ENCODE peak calls at places on chromosomes 6 and 20, in five cellular contexts. One of them, this sample, is unnamed.

GRCh38 chr6:166381733-166382499 is 824 bp downstream of the MPC1 start:
- DNase-seq in stimulated activated CD4-positive, alpha-beta T cell treated with anti-CD3 and anti-CD28 coated beads, Interleukin-1b, Interleukin-23, amount 100 ng/mL, for 24 hours: peak; percentile 46
- DNase-seq in neural progenitor cell: peak; percentile 73
- DNase-seq in gastrocnemius medialis: peak; percentile 72
- DNase-seq in activated CD8-positive, alpha-beta memory T cell treated with anti-CD3 and anti-CD28 coated beads for 4 hours: peak; percentile 31
- DNase-seq in this sample: peak; percentile 45

GRCh38 chr6:23365732-23366131 is 760.3 kb upstream of the NRSN1 start:
- DNase-seq in neural progenitor cell: no peak
- DNase-seq in stimulated activated CD4-positive, alpha-beta T cell treated with anti-CD3 and anti-CD28 coated beads, Interleukin-1b, Interleukin-23, amount 100 ng/mL, for 24 hours: no peak
- DNase-seq in activated CD8-positive, alpha-beta memory T cell treated with anti-CD3 and anti-CD28 coated beads for 4 hours: no peak
- DNase-seq in gastrocnemius medialis: no peak
- DNase-seq in this sample: no peak

GRCh38 chr20:23889775-23890187 is 10.2 kb upstream of the CST5 start:
- DNase-seq in neural progenitor cell: peak; percentile 78
- DNase-seq in stimulated activated CD4-positive, alpha-beta T cell treated with anti-CD3 and anti-CD28 coated beads, Interleukin-1b, Interleukin-23, amount 100 ng/mL, for 24 hours: peak; percentile 12
- DNase-seq in activated CD8-positive, alpha-beta memory T cell treated with anti-CD3 and anti-CD28 coated beads for 4 hours: peak; percentile 34
- DNase-seq in gastrocnemius medialis: no peak
- DNase-seq in this sample: peak; percentile 73

GRCh38 chr6:166772518-166772917 is 145.5 kb upstream of the RPS6KA2 start:
- DNase-seq in gastrocnemius medialis: no peak
- DNase-seq in neural progenitor cell: no peak
- DNase-seq in activated CD8-positive, alpha-beta memory T cell treated with anti-CD3 and anti-CD28 coated beads for 4 hours: no peak
- DNase-seq in stimulated activated CD4-positive, alpha-beta T cell treated with anti-CD3 and anti-CD28 coated beads, Interleukin-1b, Interleukin-23, amount 100 ng/mL, for 24 hours: no peak
- DNase-seq in this sample: no peak

GRCh38 chr20:32780749-32781402 is 18.7 kb downstream of the DNMT3B start:
- DNase-seq in activated CD8-positive, alpha-beta memory T cell treated with anti-CD3 and anti-CD28 coated beads for 4 hours: no peak
- DNase-seq in stimulated activated CD4-positive, alpha-beta T cell treated with anti-CD3 and anti-CD28 coated beads, Interleukin-1b, Interleukin-23, amount 100 ng/mL, for 24 hours: no peak
- DNase-seq in neural progenitor cell: peak; percentile 91
- DNase-seq in gastrocnemius medialis: no peak
- DNase-seq in this sample: no peak

GRCh38 chr6:167742719-167743303 is 83.9 kb upstream of the AFDN start:
- DNase-seq in neural progenitor cell: peak; percentile 45
- DNase-seq in gastrocnemius medialis: no peak
- DNase-seq in activated CD8-positive, alpha-beta memory T cell treated with anti-CD3 and anti-CD28 coated beads for 4 hours: no peak
- DNase-seq in stimulated activated CD4-positive, alpha-beta T cell treated with anti-CD3 and anti-CD28 coated beads, Interleukin-1b, Interleukin-23, amount 100 ng/mL, for 24 hours: no peak
- DNase-seq in this sample: no peak

GRCh38 chr6:133818320-133818719 is 70.6 kb upstream of the TCF21 start:
- DNase-seq in gastrocnemius medialis: no peak
- DNase-seq in activated CD8-positive, alpha-beta memory T cell treated with anti-CD3 and anti-CD28 coated beads for 4 hours: no peak
- DNase-seq in neural progenitor cell: no peak
- DNase-seq in stimulated activated CD4-positive, alpha-beta T cell treated with anti-CD3 and anti-CD28 coated beads, Interleukin-1b, Interleukin-23, amount 100 ng/mL, for 24 hours: no peak
- DNase-seq in this sample: no peak

GRCh38 chr6:41591859-41592502 is 45.8 kb downstream of the FOXP4 start:
- DNase-seq in gastrocnemius medialis: peak; percentile 32
- DNase-seq in activated CD8-positive, alpha-beta memory T cell treated with anti-CD3 and anti-CD28 coated beads for 4 hours: peak; percentile 56
- DNase-seq in stimulated activated CD4-positive, alpha-beta T cell treated with anti-CD3 and anti-CD28 coated beads, Interleukin-1b, Interleukin-23, amount 100 ng/mL, for 24 hours: peak; percentile 77
- DNase-seq in neural progenitor cell: peak; percentile 69
- DNase-seq in this sample: peak; percentile 91

GRCh38 chr20:50980071-50980681 is 21.6 kb downstream of the MOCS3 start:
- DNase-seq in activated CD8-positive, alpha-beta memory T cell treated with anti-CD3 and anti-CD28 coated beads for 4 hours: no peak
- DNase-seq in gastrocnemius medialis: no peak
- DNase-seq in neural progenitor cell: no peak
- DNase-seq in stimulated activated CD4-positive, alpha-beta T cell treated with anti-CD3 and anti-CD28 coated beads, Interleukin-1b, Interleukin-23, amount 100 ng/mL, for 24 hours: no peak
- DNase-seq in this sample: no peak

GRCh38 chr6:135183532-135184440 is 2.7 kb downstream of the MYB start:
- DNase-seq in activated CD8-positive, alpha-beta memory T cell treated with anti-CD3 and anti-CD28 coated beads for 4 hours: peak; percentile 59
- DNase-seq in gastrocnemius medialis: no peak
- DNase-seq in neural progenitor cell: peak; percentile 80
- DNase-seq in stimulated activated CD4-positive, alpha-beta T cell treated with anti-CD3 and anti-CD28 coated beads, Interleukin-1b, Interleukin-23, amount 100 ng/mL, for 24 hours: peak; percentile 56
- DNase-seq in this sample: no peak

GRCh38 chr6:23106951-23107350 is 537.6 kb downstream of the HDGFL1 start:
- DNase-seq in stimulated activated CD4-positive, alpha-beta T cell treated with anti-CD3 and anti-CD28 coated beads, Interleukin-1b, Interleukin-23, amount 100 ng/mL, for 24 hours: no peak
- DNase-seq in activated CD8-positive, alpha-beta memory T cell treated with anti-CD3 and anti-CD28 coated beads for 4 hours: no peak
- DNase-seq in gastrocnemius medialis: no peak
- DNase-seq in neural progenitor cell: no peak
- DNase-seq in this sample: no peak

GRCh38 chr20:44598413-44599290 is 16.3 kb downstream of the PKIG start:
- DNase-seq in neural progenitor cell: peak; percentile 34
- DNase-seq in stimulated activated CD4-positive, alpha-beta T cell treated with anti-CD3 and anti-CD28 coated beads, Interleukin-1b, Interleukin-23, amount 100 ng/mL, for 24 hours: no peak
- DNase-seq in gastrocnemius medialis: no peak
- DNase-seq in activated CD8-positive, alpha-beta memory T cell treated with anti-CD3 and anti-CD28 coated beads for 4 hours: no peak
- DNase-seq in this sample: no peak

GRCh38 chr6:4313044-4313686 is 177.8 kb upstream of the ECI2 start:
- DNase-seq in neural progenitor cell: peak; percentile 54
- DNase-seq in activated CD8-positive, alpha-beta memory T cell treated with anti-CD3 and anti-CD28 coated beads for 4 hours: no peak
- DNase-seq in stimulated activated CD4-positive, alpha-beta T cell treated with anti-CD3 and anti-CD28 coated beads, Interleukin-1b, Interleukin-23, amount 100 ng/mL, for 24 hours: no peak
- DNase-seq in gastrocnemius medialis: no peak
- DNase-seq in this sample: no peak

GRCh38 chr6:167090171-167090570 is 32.7 kb upstream of the CCR6 start:
- DNase-seq in stimulated activated CD4-positive, alpha-beta T cell treated with anti-CD3 and anti-CD28 coated beads, Interleukin-1b, Interleukin-23, amount 100 ng/mL, for 24 hours: no peak
- DNase-seq in neural progenitor cell: no peak
- DNase-seq in gastrocnemius medialis: no peak
- DNase-seq in activated CD8-positive, alpha-beta memory T cell treated with anti-CD3 and anti-CD28 coated beads for 4 hours: no peak
- DNase-seq in this sample: no peak

GRCh38 chr6:97218912-97219311 is 64.1 kb downstream of the MMS22L start:
- DNase-seq in activated CD8-positive, alpha-beta memory T cell treated with anti-CD3 and anti-CD28 coated beads for 4 hours: no peak
- DNase-seq in gastrocnemius medialis: no peak
- DNase-seq in neural progenitor cell: no peak
- DNase-seq in stimulated activated CD4-positive, alpha-beta T cell treated with anti-CD3 and anti-CD28 coated beads, Interleukin-1b, Interleukin-23, amount 100 ng/mL, for 24 hours: no peak
- DNase-seq in this sample: no peak

GRCh38 chr20:21618697-21619421 is 86.6 kb upstream of the PAX1 start:
- DNase-seq in activated CD8-positive, alpha-beta memory T cell treated with anti-CD3 and anti-CD28 coated beads for 4 hours: no peak
- DNase-seq in gastrocnemius medialis: no peak
- DNase-seq in neural progenitor cell: no peak
- DNase-seq in stimulated activated CD4-positive, alpha-beta T cell treated with anti-CD3 and anti-CD28 coated beads, Interleukin-1b, Interleukin-23, amount 100 ng/mL, for 24 hours: no peak
- DNase-seq in this sample: no peak

GRCh38 chr6:25173951-25174474 is 105.2 kb upstream of the CARMIL1 start:
- DNase-seq in activated CD8-positive, alpha-beta memory T cell treated with anti-CD3 and anti-CD28 coated beads for 4 hours: no peak
- DNase-seq in stimulated activated CD4-positive, alpha-beta T cell treated with anti-CD3 and anti-CD28 coated beads, Interleukin-1b, Interleukin-23, amount 100 ng/mL, for 24 hours: no peak
- DNase-seq in gastrocnemius medialis: no peak
- DNase-seq in neural progenitor cell: no peak
- DNase-seq in this sample: no peak

GRCh38 chr20:50699688-50700087 is 8.3 kb upstream of the RIPOR3 start:
- DNase-seq in stimulated activated CD4-positive, alpha-beta T cell treated with anti-CD3 and anti-CD28 coated beads, Interleukin-1b, Interleukin-23, amount 100 ng/mL, for 24 hours: no peak
- DNase-seq in activated CD8-positive, alpha-beta memory T cell treated with anti-CD3 and anti-CD28 coated beads for 4 hours: no peak
- DNase-seq in gastrocnemius medialis: no peak
- DNase-seq in neural progenitor cell: no peak
- DNase-seq in this sample: no peak

GRCh38 chr6:169864148-169865030 is 113.0 kb downstream of the ERMARD start:
- DNase-seq in neural progenitor cell: no peak
- DNase-seq in activated CD8-positive, alpha-beta memory T cell treated with anti-CD3 and anti-CD28 coated beads for 4 hours: no peak
- DNase-seq in gastrocnemius medialis: no peak
- DNase-seq in stimulated activated CD4-positive, alpha-beta T cell treated with anti-CD3 and anti-CD28 coated beads, Interleukin-1b, Interleukin-23, amount 100 ng/mL, for 24 hours: no peak
- DNase-seq in this sample: no peak

GRCh38 chr20:44689809-44690208 is 25.4 kb upstream of the CCN5 start:
- DNase-seq in neural progenitor cell: no peak
- DNase-seq in activated CD8-positive, alpha-beta memory T cell treated with anti-CD3 and anti-CD28 coated beads for 4 hours: no peak
- DNase-seq in stimulated activated CD4-positive, alpha-beta T cell treated with anti-CD3 and anti-CD28 coated beads, Interleukin-1b, Interleukin-23, amount 100 ng/mL, for 24 hours: no peak
- DNase-seq in gastrocnemius medialis: no peak
- DNase-seq in this sample: no peak

GRCh38 chr6:42729731-42730130 is 7.3 kb upstream of the PRPH2 start:
- DNase-seq in stimulated activated CD4-positive, alpha-beta T cell treated with anti-CD3 and anti-CD28 coated beads, Interleukin-1b, Interleukin-23, amount 100 ng/mL, for 24 hours: no peak
- DNase-seq in activated CD8-positive, alpha-beta memory T cell treated with anti-CD3 and anti-CD28 coated beads for 4 hours: no peak
- DNase-seq in neural progenitor cell: no peak
- DNase-seq in gastrocnemius medialis: no peak
- DNase-seq in this sample: no peak

GRCh38 chr6:132919476-132919875 is 105.1 kb downstream of the RPS12 start:
- DNase-seq in neural progenitor cell: no peak
- DNase-seq in activated CD8-positive, alpha-beta memory T cell treated with anti-CD3 and anti-CD28 coated beads for 4 hours: no peak
- DNase-seq in stimulated activated CD4-positive, alpha-beta T cell treated with anti-CD3 and anti-CD28 coated beads, Interleukin-1b, Interleukin-23, amount 100 ng/mL, for 24 hours: no peak
- DNase-seq in gastrocnemius medialis: peak; percentile 51
- DNase-seq in this sample: no peak

GRCh38 chr6:166221040-166221439 is 53.4 kb upstream of the TBXT start:
- DNase-seq in gastrocnemius medialis: no peak
- DNase-seq in activated CD8-positive, alpha-beta memory T cell treated with anti-CD3 and anti-CD28 coated beads for 4 hours: no peak
- DNase-seq in neural progenitor cell: no peak
- DNase-seq in stimulated activated CD4-positive, alpha-beta T cell treated with anti-CD3 and anti-CD28 coated beads, Interleukin-1b, Interleukin-23, amount 100 ng/mL, for 24 hours: no peak
- DNase-seq in this sample: no peak

GRCh38 chr6:134005824-134006223 is 46.6 kb downstream of the SLC2A12 start:
- DNase-seq in activated CD8-positive, alpha-beta memory T cell treated with anti-CD3 and anti-CD28 coated beads for 4 hours: no peak
- DNase-seq in gastrocnemius medialis: no peak
- DNase-seq in stimulated activated CD4-positive, alpha-beta T cell treated with anti-CD3 and anti-CD28 coated beads, Interleukin-1b, Interleukin-23, amount 100 ng/mL, for 24 hours: no peak
- DNase-seq in neural progenitor cell: no peak
- DNase-seq in this sample: no peak

GRCh38 chr6:31125586-31126363 is 5.5 kb upstream of the CDSN start:
- DNase-seq in neural progenitor cell: no peak
- DNase-seq in activated CD8-positive, alpha-beta memory T cell treated with anti-CD3 and anti-CD28 coated beads for 4 hours: no peak
- DNase-seq in gastrocnemius medialis: no peak
- DNase-seq in stimulated activated CD4-positive, alpha-beta T cell treated with anti-CD3 and anti-CD28 coated beads, Interleukin-1b, Interleukin-23, amount 100 ng/mL, for 24 hours: no peak
- DNase-seq in this sample: no peak

GRCh38 chr6:3077430-3077829 is 9.1 kb downstream of the RIPK1 start:
- DNase-seq in gastrocnemius medialis: no peak
- DNase-seq in activated CD8-positive, alpha-beta memory T cell treated with anti-CD3 and anti-CD28 coated beads for 4 hours: no peak
- DNase-seq in stimulated activated CD4-positive, alpha-beta T cell treated with anti-CD3 and anti-CD28 coated beads, Interleukin-1b, Interleukin-23, amount 100 ng/mL, for 24 hours: no peak
- DNase-seq in neural progenitor cell: no peak
- DNase-seq in this sample: no peak

GRCh38 chr6:55562318-55562717 is 16.7 kb downstream of the HMGCLL1 start:
- DNase-seq in neural progenitor cell: no peak
- DNase-seq in gastrocnemius medialis: no peak
- DNase-seq in stimulated activated CD4-positive, alpha-beta T cell treated with anti-CD3 and anti-CD28 coated beads, Interleukin-1b, Interleukin-23, amount 100 ng/mL, for 24 hours: no peak
- DNase-seq in activated CD8-positive, alpha-beta memory T cell treated with anti-CD3 and anti-CD28 coated beads for 4 hours: no peak
- DNase-seq in this sample: no peak

GRCh38 chr20:18567739-18568091 is 483 bp downstream of the SMIM26 start:
- DNase-seq in stimulated activated CD4-positive, alpha-beta T cell treated with anti-CD3 and anti-CD28 coated beads, Interleukin-1b, Interleukin-23, amount 100 ng/mL, for 24 hours: no peak
- DNase-seq in neural progenitor cell: no peak
- DNase-seq in gastrocnemius medialis: no peak
- DNase-seq in activated CD8-positive, alpha-beta memory T cell treated with anti-CD3 and anti-CD28 coated beads for 4 hours: no peak
- DNase-seq in this sample: no peak

This sample was measured in mesothelial cell of epicardium.